ENCODE peak calls at places on chromosomes 13 and 19, in seven cellular contexts. Q is HepG2, D is K562, J is H1, V is SK-N-SH, S is GM12878, C is GM12891. G is an unnamed sample.

GRCh38 chr19:35712910-35713845 is 4.6 kb upstream of the KMT2B start:
- DNase-seq in Q (no peak), D (peak), J (no peak), V (no peak), S (peak), C (peak), G (peak)

GRCh38 chr19:38898788-38899446 is 501 bp downstream of the SIRT2 start:
- DNase-seq in Q (no peak), D (no peak), J (no peak), V (no peak), S (no peak), C (no peak), G (no peak)

GRCh38 chr13:62512194-62513141 is 1096.8 kb upstream of the PCDH20 start:
- DNase-seq in Q (peak), D (peak), J (no peak), V (peak), S (peak), C (no peak), G (no peak)

GRCh38 chr13:105735269-105735668 is 800.2 kb downstream of the EFNB2 start:
- DNase-seq in Q (no peak), D (no peak), J (no peak), V (no peak), S (no peak), C (no peak), G (no peak)

GRCh38 chr19:56083668-56084067 is 37.4 kb downstream of the ZNF787 start:
- DNase-seq in Q (no peak), D (peak), J (no peak), V (no peak), S (no peak), C (no peak), G (no peak)

GRCh38 chr13:113121928-113122420 is 625 bp upstream of the F10 start:
- DNase-seq in Q (no peak), D (no peak), J (no peak), V (peak), S (no peak), C (no peak), G (no peak)

GRCh38 chr19:38505958-38506357 is 72.5 kb downstream of the RYR1 start:
- DNase-seq in Q (no peak), D (no peak), J (no peak), V (no peak), S (no peak), C (no peak), G (no peak)

GRCh38 chr19:40775632-40776022 is 306 bp downstream of the MIA start:
- DNase-seq in Q (no peak), D (no peak), J (no peak), V (no peak), S (no peak), C (no peak), G (no peak)

GRCh38 chr19:53463263-53463662 is 4.3 kb upstream of the ZNF813 start:
- DNase-seq in Q (no peak), D (peak), J (peak), V (peak), S (no peak), C (no peak), G (no peak)

GRCh38 chr13:97015661-97016350 is 21.5 kb upstream of the OXGR1 start:
- DNase-seq in Q (no peak), D (no peak), J (no peak), V (no peak), S (no peak), C (no peak), G (no peak)

GRCh38 chr13:105139380-105140285 is 1395.8 kb downstream of the EFNB2 start:
- DNase-seq in Q (peak), D (no peak), J (no peak), V (no peak), S (peak), C (peak), G (no peak)

GRCh38 chr13:23903906-23904280 is 6.6 kb upstream of the C1QTNF9B start:
- DNase-seq in Q (no peak), D (no peak), J (no peak), V (peak), S (no peak), C (no peak), G (no peak)

GRCh38 chr13:33224686-33225085 is 60.9 kb downstream of the STARD13 start:
- DNase-seq in Q (no peak), D (no peak), J (no peak), V (no peak), S (no peak), C (no peak), G (no peak)

GRCh38 chr19:58558066-58558622 is at the start of gene UBE2M:
- DNase-seq in Q (no peak), D (peak), J (no peak), V (no peak), S (no peak), C (no peak), G (no peak)

GRCh38 chr13:101307181-101307701 is 109.1 kb downstream of the NALCN start:
- DNase-seq in Q (no peak), D (no peak), J (no peak), V (no peak), S (no peak), C (no peak), G (no peak)

GRCh38 chr13:111508164-111508870 is 187.9 kb downstream of the TEX29 start:
- DNase-seq in Q (no peak), D (no peak), J (no peak), V (no peak), S (no peak), C (no peak), G (no peak)

DNA sequence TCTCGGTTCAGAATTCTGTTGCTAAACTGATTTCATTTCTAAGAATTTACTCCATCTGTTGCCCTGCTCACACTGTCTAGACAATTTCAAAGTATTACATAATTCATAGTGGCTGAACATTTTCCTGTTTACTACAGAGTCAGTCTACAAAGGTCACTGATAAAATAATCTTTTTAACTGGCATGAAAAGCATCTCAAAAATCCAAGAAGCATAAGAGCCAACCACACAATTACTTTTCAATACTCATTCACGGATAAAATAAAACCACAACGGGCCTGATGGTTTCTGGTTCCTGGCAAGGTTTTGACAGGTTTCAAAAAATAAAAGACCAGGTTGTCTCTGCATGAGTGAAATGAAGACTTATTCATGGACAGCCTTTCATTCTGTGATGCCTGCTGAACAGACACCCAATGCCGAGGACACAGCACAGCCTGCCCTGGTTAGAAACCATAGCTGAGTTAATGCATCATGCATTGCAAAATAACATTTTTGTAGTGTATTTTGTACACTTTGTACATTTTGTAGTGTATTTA is 88.6 kb upstream of the IRS2 start:
- DNase-seq in Q (no peak), D (no peak), J (no peak), V (no peak), S (no peak), C (no peak), G (no peak)
- TF ChIP-seq POLR2AphosphoS5 in Q (no peak), D (no peak), J (no peak), V (no peak), S (no peak), C (no peak), G (no peak)

DNA sequence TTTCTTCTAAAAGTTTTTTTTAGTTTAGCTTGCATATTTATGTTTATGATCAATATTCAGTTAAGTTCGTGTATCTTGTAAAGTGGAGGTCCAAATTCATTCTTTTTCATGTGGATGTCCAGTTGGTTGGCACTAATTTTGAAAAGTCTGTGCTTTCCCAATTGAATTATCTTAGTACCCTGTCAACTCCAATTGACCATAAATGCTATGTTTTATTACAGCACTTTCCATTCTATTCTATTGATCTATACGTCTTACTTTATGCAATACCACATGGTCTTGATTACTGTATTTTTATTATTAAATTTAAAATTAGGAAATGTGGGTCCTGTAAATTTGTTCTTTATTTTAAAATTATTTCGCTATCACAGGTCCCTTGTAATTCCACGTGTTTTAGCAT is 837.6 kb upstream of the SLC10A2 start:
- DNase-seq in Q (no peak), D (no peak), J (no peak), V (no peak), S (no peak), C (no peak), G (no peak)
- TF ChIP-seq TAF1 in Q (no peak), D (no peak), J (no peak), V (no peak), S (no peak), C (no peak), G (no peak)

DNA sequence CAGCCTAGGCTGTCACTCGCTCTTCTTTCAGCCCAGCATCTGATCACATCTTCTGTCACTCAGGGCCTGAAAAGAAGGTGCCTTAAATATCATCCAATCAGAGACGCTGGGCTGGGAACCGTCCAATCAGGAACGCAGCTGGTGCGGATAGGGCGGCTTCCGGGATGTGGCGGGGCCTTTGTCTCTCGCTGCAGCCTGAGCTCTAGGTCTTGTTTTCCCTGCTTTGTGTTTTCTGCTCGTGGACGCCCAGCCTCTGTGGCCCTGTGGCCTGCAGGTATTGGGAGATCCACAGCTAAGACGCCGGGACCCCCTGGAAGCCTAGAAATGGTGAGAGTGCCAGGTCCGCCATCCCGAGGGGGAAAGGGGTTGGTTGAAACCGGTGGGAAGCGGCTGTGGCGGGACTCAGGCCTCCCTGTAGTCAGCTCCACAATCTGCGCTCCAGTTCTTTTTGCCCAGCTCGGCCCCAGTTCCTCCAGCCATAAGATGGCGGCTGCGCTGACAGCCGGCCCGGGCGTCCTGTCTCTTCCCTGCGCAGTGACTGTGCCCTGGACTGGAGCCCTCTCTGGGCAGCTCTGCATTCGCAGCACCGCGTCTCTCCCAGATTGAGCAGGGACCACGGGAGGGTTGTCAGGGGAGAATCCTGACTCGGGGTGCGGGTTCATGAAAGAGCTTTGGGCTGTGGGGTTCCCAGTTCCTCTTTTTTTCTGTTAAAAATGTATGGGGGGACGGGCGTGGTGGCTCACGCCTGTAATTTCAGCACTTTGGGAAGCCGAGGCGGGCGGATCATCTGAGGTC is at the start of gene ZNF85:
- DNase-seq in Q (peak), D (peak), J (peak), V (peak), S (peak), C (peak), G (peak)
- TF ChIP-seq POLR2AphosphoS5 in Q (no peak), D (no peak), J (peak), V (peak), S (peak), C (no peak), G (peak)

DNA sequence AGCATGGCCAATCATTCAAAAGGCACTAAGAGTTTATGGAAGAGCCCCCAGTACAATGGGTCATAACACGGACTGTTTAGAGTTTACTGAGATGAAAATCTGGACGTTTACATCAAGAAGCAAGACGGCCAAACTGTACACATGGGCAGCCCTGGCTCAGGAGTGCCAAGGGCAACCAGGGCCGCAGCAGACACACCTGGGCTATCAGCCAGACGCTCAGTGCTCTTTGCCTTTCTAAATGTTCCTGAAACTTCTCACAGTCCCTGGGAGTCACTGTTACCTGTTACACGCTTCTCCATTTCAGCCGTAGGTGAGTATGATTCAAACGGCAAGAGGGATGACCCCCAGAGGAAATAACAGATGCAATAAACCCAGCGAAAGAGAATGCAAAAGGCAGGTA is 64.5 kb downstream of the ABCC4 start:
- DNase-seq in Q (no peak), D (no peak), J (no peak), V (no peak), S (no peak), C (no peak), G (no peak)
- TF ChIP-seq TAF1 in Q (no peak), D (no peak), J (no peak), V (no peak), S (no peak), C (no peak), G (no peak)

DNA sequence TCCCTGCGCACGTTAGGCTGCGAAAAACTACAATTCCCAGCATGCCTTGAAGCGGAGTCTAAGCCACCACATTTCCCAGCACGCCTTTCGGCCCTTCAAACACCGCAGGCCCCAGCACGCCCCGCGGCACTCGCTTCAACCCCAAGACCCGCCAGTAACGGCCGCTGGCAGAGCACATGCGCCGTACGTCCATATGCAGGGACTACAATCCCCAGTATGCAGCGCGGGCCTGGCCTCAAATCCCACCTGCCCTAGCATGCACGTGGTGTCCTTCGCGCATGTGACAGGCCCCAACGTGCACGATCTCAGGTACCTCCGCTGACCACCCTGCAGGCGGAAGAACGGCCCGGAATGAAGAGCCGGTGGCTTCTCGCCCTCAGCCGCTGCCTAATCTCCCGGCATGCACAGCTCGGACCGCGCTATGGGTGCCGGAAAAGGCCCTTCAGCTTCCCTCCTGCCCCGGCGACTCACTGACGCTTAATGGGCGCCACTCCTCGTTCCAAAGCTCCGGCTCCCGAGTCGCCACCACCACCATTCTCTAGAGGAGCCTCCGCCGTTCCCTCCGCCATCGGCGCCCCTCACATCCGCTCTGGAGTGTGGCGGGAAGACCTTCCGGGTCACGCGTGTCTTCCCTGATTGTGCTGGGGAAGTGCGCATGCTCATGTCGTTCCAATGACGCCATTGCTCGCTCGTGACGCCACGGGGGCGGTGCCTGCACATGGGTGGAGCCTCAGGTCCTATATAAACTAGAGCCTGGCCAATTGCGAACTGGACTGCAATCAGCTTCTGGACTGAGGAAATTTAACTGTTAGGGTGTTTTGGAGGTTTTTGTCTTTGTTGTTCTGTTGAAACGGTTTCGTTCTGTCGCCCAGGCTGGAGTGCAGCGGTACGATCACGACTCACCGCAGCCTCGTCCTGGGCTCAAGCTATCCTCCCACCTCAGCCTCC is at the start of gene DUS3L:
- DNase-seq in Q (peak), D (peak), J (peak), V (peak), S (peak), C (peak), G (peak)
- TF ChIP-seq POLR2AphosphoS5 in Q (no peak), D (peak), J (peak), V (peak), S (peak), C (peak), G (peak)

GRCh38 chr13:29922896-29923295 is 72.5 kb upstream of the UBL3 start:
- DNase-seq in Q (no peak), D (no peak), J (no peak), V (no peak), S (no peak), C (no peak), G (no peak)
- TF ChIP-seq TAF1 in Q (no peak), D (no peak), J (no peak), V (no peak), S (no peak), C (no peak), G (no peak)

GRCh38 chr19:29704562-29705558 is 10.2 kb downstream of the C19orf12 start:
- DNase-seq in Q (no peak), D (no peak), J (no peak), V (no peak), S (peak), C (no peak), G (no peak)

GRCh38 chr19:29711584-29712132 is 3.4 kb downstream of the C19orf12 start:
- DNase-seq in Q (no peak), D (no peak), J (no peak), V (no peak), S (no peak), C (no peak), G (no peak)

GRCh38 chr19:29705706-29706105 is 9.4 kb downstream of the C19orf12 start:
- DNase-seq in Q (no peak), D (no peak), J (no peak), V (no peak), S (no peak), C (no peak), G (no peak)

GRCh38 chr19:29706635-29707034 is 8.4 kb downstream of the C19orf12 start:
- DNase-seq in Q (no peak), D (no peak), J (no peak), V (no peak), S (no peak), C (no peak), G (no peak)

DNA sequence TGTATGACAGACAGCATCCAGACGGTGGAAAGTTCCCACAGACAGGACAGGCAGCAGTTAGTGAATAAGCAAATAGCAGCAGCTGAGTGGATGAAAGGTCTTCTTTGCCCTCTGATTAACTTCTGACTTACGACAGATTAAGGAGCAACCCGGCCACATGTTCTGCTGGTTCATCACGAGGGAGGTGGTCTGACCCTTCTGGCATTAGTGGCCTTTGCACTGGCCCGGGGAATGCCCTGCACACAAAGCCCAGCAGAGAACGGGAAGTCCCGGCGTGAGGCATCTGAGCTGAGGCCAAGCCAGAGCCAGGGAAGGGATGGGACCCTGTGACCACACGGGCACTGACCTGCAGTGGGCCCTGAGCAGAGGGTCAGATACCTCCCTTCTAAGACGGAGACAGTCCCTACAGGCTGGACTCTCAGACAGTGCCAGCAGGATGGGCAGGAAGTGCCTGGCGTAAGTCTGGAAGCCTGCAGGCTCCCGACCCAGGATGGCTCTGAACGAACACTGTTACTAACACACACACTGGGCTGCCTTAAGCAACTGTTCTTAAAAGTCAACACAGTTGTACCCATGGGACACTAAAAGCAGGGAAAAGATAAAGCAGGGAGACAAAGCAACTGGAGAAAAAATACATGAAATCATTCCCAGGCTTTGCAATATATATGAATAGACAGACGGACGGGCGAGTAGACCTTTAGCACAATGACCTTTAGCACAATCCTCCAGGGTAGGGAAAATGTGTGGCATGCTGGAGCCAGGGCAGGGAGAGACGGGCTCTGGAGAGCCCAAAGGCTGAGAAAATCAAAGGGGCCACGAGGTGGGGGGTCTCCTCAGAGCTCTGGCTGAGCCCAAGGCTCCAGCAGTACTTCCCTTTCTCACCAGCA is 6.3 kb downstream of the C19orf12 start:
- DNase-seq in Q (peak), D (no peak), J (no peak), V (no peak), S (no peak), C (no peak), G (no peak)
- TF ChIP-seq POLR2AphosphoS5 in Q (peak), D (no peak), J (no peak), V (no peak), S (no peak), C (no peak), G (no peak)